ENCODE peak calls at places on chromosomes 4 and X, in five cellular contexts. V is K562, I is H1, F is HepG2, D is GM12878. G is an unnamed sample.

GRCh38 chr4:108425988-108426387 is 194.4 kb upstream of the RPL34 start:
- DNase-seq in V (no peak), I (no peak), F (no peak), D (no peak), G (no peak)

GRCh38 chr4:182310316-182310715 is 67.1 kb downstream of the TENM3 start:
- DNase-seq in V (no peak), I (no peak), F (no peak), D (no peak), G (no peak)

GRCh38 chr4:111494971-111495370 is 650.3 kb upstream of the FAM241A start:
- DNase-seq in V (no peak), I (no peak), F (no peak), D (no peak), G (no peak)

GRCh38 chr4:151315212-151315886 is 10.1 kb downstream of the SH3D19 start:
- DNase-seq in V (no peak), I (no peak), F (peak; percentile 18), D (no peak), G (peak; percentile 54)

GRCh38 chrX:100685284-100685996 is 41.4 kb downstream of the SRPX2 start:
- DNase-seq in V (peak; percentile 77), I (peak; percentile 25), F (peak; percentile 62), D (peak; percentile 53), G (peak; percentile 56)

GRCh38 chr4:40621592-40622512 is 7.8 kb downstream of the RBM47 start:
- DNase-seq in V (peak; percentile 52), I (peak; percentile 41), F (peak; percentile 60), D (peak; percentile 93), G (peak; percentile 79)

GRCh38 chr4:48388504-48389154 is 47.3 kb downstream of the SLAIN2 start:
- DNase-seq in V (no peak), I (no peak), F (no peak), D (no peak), G (no peak)

GRCh38 chrX:147741776-147742175 is 169.9 kb upstream of the FMR1 start:
- DNase-seq in V (no peak), I (no peak), F (no peak), D (no peak), G (no peak)

GRCh38 chr4:19879330-19879729 is 372.4 kb upstream of the SLIT2 start:
- DNase-seq in V (no peak), I (no peak), F (no peak), D (no peak), G (no peak)

GRCh38 chr4:38119663-38120374 is 159.6 kb downstream of the PTTG2 start:
- DNase-seq in V (no peak), I (no peak), F (no peak), D (no peak), G (no peak)

GRCh38 chr4:15362541-15362940 is 65.3 kb upstream of the C1QTNF7 start:
- DNase-seq in V (no peak), I (no peak), F (no peak), D (no peak), G (no peak)

GRCh38 chr4:15365641-15366040 is 62.2 kb upstream of the C1QTNF7 start:
- DNase-seq in V (no peak), I (no peak), F (no peak), D (no peak), G (no peak)

GRCh38 chr4:15366660-15367059 is 61.2 kb upstream of the C1QTNF7 start:
- DNase-seq in V (no peak), I (no peak), F (no peak), D (no peak), G (no peak)

DNA sequence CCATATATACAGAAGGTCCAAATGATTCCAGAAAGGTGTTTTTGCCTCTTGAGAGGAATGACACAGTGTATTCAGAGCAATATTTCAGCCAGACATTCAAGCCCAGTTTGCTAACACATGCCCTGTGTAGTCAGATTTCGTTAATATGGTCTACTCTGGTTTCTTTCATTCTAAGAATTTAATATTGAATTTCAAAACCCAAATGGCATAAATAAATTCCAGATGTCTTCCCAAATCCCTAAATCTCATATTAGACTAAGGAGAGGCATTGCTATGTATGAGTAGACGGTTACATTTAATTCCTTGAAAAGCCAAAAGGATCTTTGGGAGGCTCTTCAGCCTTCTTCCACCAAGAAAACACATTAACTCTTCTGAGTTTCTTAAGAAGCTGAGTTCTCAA is 66.3 kb upstream of the C1QTNF7 start:
- DNase-seq in V (no peak), I (no peak), F (no peak), D (no peak), G (no peak)
- TF ChIP-seq SRF in V (no peak), I (no peak), F (no peak), D (no peak), G (no peak)

GRCh38 chr4:25031077-25031606 is 396 bp upstream of the LGI2 start:
- DNase-seq in V (no peak), I (no peak), F (no peak), D (no peak), G (no peak)

GRCh38 chr4:25029479-25030282 is 1.1 kb downstream of the LGI2 start:
- DNase-seq in V (no peak), I (no peak), F (no peak), D (no peak), G (no peak)

GRCh38 chr4:25032126-25032525 is 1.4 kb upstream of the LGI2 start:
- DNase-seq in V (no peak), I (no peak), F (no peak), D (no peak), G (no peak)

GRCh38 chr4:25030283-25031076 is at the start of gene LGI2:
- DNase-seq in V (no peak), I (no peak), F (no peak), D (no peak), G (no peak)
- TF ChIP-seq MAX in V (no peak), I (peak; percentile 78), F (no peak), D (no peak), G (no peak)

GRCh38 chr4:68021185-68021584 is 57.9 kb upstream of the TMPRSS11A start:
- DNase-seq in V (peak; percentile 2), I (no peak), F (no peak), D (no peak), G (peak; percentile 51)
- H3K27ac ChIP-seq in V (no peak overlapping the region), I (no peak overlapping the region), F (no peak overlapping the region), D (no peak overlapping the region), G (no peak overlapping the region)

DNA sequence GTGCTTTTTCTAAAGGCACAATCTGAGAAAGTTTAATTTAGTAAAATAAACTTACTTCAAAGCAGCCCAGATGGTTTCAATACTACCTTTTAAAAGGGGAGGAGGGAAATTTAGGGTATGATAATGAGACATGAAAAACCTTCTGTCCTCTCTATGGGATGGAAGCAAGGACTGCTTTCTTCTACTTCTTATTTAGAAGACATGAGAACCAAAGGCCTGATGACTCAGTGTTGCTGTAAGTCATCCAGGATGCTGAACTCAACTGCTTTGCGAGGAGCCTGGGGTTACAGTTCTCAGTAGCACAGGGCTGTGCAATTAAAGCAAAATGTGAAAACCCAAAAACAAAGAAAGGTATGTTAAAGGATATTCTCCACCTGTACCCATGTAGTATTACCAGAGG is 140.8 kb upstream of the EDNRA start:
- DNase-seq in V (no peak), I (no peak), F (no peak), D (no peak), G (peak; percentile 61)
- TF ChIP-seq SRF in V (no peak), I (no peak), F (no peak), D (no peak), G (no peak)

DNA sequence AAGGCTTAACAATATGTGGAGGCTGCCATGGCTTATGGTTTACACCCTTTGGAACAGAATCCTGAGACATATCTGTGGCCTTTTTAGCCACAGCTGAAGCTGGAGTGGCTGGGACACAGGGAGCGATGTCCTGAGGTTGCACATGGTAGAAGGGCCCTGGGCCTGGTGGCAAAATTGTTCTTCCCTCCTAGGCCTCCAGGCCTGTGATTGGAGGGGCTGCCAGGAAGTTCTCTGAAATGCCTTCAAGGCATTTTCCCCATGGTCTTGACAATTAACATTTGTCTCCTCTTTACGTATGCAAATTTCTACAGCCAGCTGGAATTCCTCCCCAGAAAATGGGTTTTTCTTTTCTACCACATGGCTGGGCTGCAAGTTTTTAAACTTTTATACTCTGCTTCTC is 39.1 kb upstream of the MAGEA8 start:
- DNase-seq in V (no peak), I (no peak), F (no peak), D (no peak), G (no peak)
- TF ChIP-seq MAX in V (no peak), I (peak; percentile 18), F (no peak), D (no peak), G (no peak)

GRCh38 chrX:12956704-12957541 is 18.0 kb upstream of the TMSB4X start:
- DNase-seq in V (peak; percentile 88), I (no peak), F (no peak), D (peak; percentile 91), G (peak; percentile 37)

GRCh38 chrX:12953420-12953819 is 21.5 kb upstream of the TMSB4X start:
- DNase-seq in V (no peak), I (no peak), F (no peak), D (no peak), G (no peak)

GRCh38 chrX:12954376-12954775 is 20.5 kb upstream of the TMSB4X start:
- DNase-seq in V (no peak), I (no peak), F (no peak), D (no peak), G (no peak)

GRCh38 chrX:12955882-12956703 is 18.8 kb upstream of the TMSB4X start:
- DNase-seq in V (peak; percentile 83), I (no peak), F (peak; percentile 46), D (peak; percentile 77), G (peak; percentile 46)

DNA sequence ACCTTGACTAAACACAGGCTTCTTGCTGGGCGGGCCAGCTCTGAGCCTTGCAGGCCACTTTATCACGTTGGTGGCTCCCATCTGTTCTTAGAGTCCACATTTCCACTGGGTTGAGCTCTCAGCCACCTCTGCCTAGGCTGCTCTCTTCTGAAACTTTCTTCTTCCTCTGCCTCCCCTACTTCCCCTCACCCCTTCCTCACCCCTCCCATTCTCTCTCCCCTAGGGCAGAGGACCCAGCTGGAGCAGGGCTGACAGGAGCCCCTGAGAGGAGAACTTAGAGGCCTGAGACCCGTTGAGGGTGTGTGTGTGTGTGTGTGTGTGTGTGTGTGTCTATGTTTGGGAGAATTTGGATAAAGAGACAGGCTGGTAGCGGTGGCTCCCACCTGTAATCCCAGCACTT is 19.9 kb upstream of the TMSB4X start:
- DNase-seq in V (no peak), I (no peak), F (no peak), D (no peak), G (no peak)
- H3K27ac ChIP-seq in V (peak overlapping the region; percentile 99), I (no peak overlapping the region), F (no peak overlapping the region), D (peak overlapping the region; percentile 99), G (no peak overlapping the region)

GRCh38 chrX:119381349-119381944 is 17.7 kb upstream of the SLC25A43 start:
- DNase-seq in V (no peak), I (no peak), F (no peak), D (no peak), G (no peak)

GRCh38 chrX:119374736-119375135 is 24.4 kb upstream of the SLC25A43 start:
- DNase-seq in V (no peak), I (no peak), F (no peak), D (no peak), G (no peak)

GRCh38 chrX:119375561-119375960 is 23.6 kb upstream of the SLC25A43 start:
- DNase-seq in V (no peak), I (no peak), F (no peak), D (no peak), G (no peak)

GRCh38 chrX:119376312-119376711 is 22.8 kb upstream of the SLC25A43 start:
- DNase-seq in V (no peak), I (no peak), F (no peak), D (no peak), G (no peak)
- TF ChIP-seq SRF in V (no peak), I (no peak), F (no peak), D (no peak), G (no peak)